ENCODE peak calls at places on chromosome 18, in eight cellular contexts. W is HCT116, U is esophagus muscularis mucosa, M is prostate gland, C is GM12892, L is stomach, N is HepG2, T is K562. I is an unnamed sample.
A peak's percentile ranks its signal among the peaks of the same experiment; 100 is the strongest.

GRCh38 chr18:49014605-49015267 is 64.0 kb upstream of the SMAD7 start:
- DNase-seq in W (no peak), U (no peak), M (no peak), C (no peak), L (no peak), N (no peak), T (no peak), I (no peak)

GRCh38 chr18:80169607-80170006 is 60.5 kb downstream of the ADNP2 start:
- DNase-seq in W (no peak), U (no peak), M (no peak), C (no peak), L (no peak), N (no peak), T (no peak), I (no peak)

GRCh38 chr18:42950732-42951131 is 164.8 kb downstream of the RIT2 start:
- DNase-seq in W (no peak), U (no peak), M (no peak), C (no peak), L (no peak), N (no peak), T (no peak), I (no peak)

GRCh38 chr18:59123588-59124369 is 15.9 kb upstream of the SEC11C start:
- DNase-seq in W (no peak), U (no peak), M (no peak), C (no peak), L (no peak), N (no peak), T (no peak), I (no peak)

GRCh38 chr18:8461544-8461943 is 147.7 kb upstream of the RAB12 start:
- DNase-seq in W (no peak), U (no peak), M (no peak), C (no peak), L (no peak), N (no peak), T (no peak), I (no peak)

GRCh38 chr18:58541789-58542425 is 87.0 kb downstream of the ALPK2 start:
- DNase-seq in W (peak; percentile 88), U (no peak), M (no peak), C (no peak), L (no peak), N (peak; percentile 41), T (no peak), I (no peak)

GRCh38 chr18:79245517-79246001 is 150.2 kb upstream of the NFATC1 start:
- DNase-seq in W (peak; percentile 83), U (no peak), M (no peak), C (no peak), L (no peak), N (no peak), T (no peak), I (no peak)

GRCh38 chr18:69752737-69753380 is 194.8 kb downstream of the CD226 start:
- DNase-seq in W (no peak), U (no peak), M (no peak), C (no peak), L (no peak), N (peak; percentile 99), T (no peak), I (no peak)

GRCh38 chr18:36589857-36590543 is 238.8 kb downstream of the TPGS2 start:
- DNase-seq in W (no peak), U (peak; percentile 75), M (no peak), C (no peak), L (no peak), N (no peak), T (no peak), I (no peak)

GRCh38 chr18:79454034-79454735 is 58.5 kb downstream of the NFATC1 start:
- DNase-seq in W (no peak), U (no peak), M (peak; percentile 34), C (no peak), L (no peak), N (no peak), T (no peak), I (no peak)

GRCh38 chr18:79601234-79601633 is 78.4 kb upstream of the CTDP1 start:
- DNase-seq in W (no peak), U (no peak), M (no peak), C (no peak), L (no peak), N (no peak), T (peak; percentile 73), I (no peak)

GRCh38 chr18:65754121-65754520 is 3.3 kb downstream of the CDH7 start:
- DNase-seq in W (no peak), U (no peak), M (no peak), C (no peak), L (no peak), N (no peak), T (no peak), I (no peak)

GRCh38 chr18:22398464-22398863 is 19.3 kb downstream of the CTAGE1 start:
- DNase-seq in W (no peak), U (no peak), M (no peak), C (no peak), L (no peak), N (no peak), T (no peak), I (no peak)

GRCh38 chr18:46340716-46341115 is 236.5 kb downstream of the HAUS1 start:
- DNase-seq in W (no peak), U (no peak), M (no peak), C (no peak), L (no peak), N (no peak), T (no peak), I (no peak)

GRCh38 chr18:66136039-66136438 is 385.2 kb downstream of the CDH7 start:
- DNase-seq in W (no peak), U (no peak), M (no peak), C (no peak), L (no peak), N (no peak), T (no peak), I (no peak)

GRCh38 chr18:62377408-62377807 is 52.3 kb downstream of the TNFRSF11A start:
- DNase-seq in W (no peak), U (no peak), M (no peak), C (no peak), L (no peak), N (no peak), T (no peak), I (no peak)

GRCh38 chr18:75869197-75869596 is 441.7 kb upstream of the SMIM21 start:
- DNase-seq in W (no peak), U (no peak), M (no peak), C (no peak), L (no peak), N (no peak), T (no peak), I (no peak)
- TF ChIP-seq POLR2AphosphoS5 in W (no peak), U (peak; percentile 49), M (no peak), C (no peak), L (no peak), N (no peak), T (no peak), I (no peak)

GRCh38 chr18:35291166-35291565 is 1.1 kb upstream of the ZSCAN30 start:
- DNase-seq in W (no peak), U (no peak), M (no peak), C (no peak), L (no peak), N (no peak), T (no peak), I (no peak)

GRCh38 chr18:35296079-35296478 is 6.0 kb upstream of the ZSCAN30 start:
- DNase-seq in W (no peak), U (no peak), M (no peak), C (no peak), L (no peak), N (no peak), T (no peak), I (no peak)

GRCh38 chr18:35284846-35285245 is 5.2 kb downstream of the ZSCAN30 start:
- DNase-seq in W (no peak), U (no peak), M (no peak), C (no peak), L (no peak), N (no peak), T (no peak), I (no peak)

GRCh38 chr18:35289293-35290069 is 548 bp downstream of the ZSCAN30 start:
- DNase-seq in W (no peak), U (no peak), M (peak; percentile 33), C (no peak), L (peak; percentile 32), N (peak; percentile 4), T (peak; percentile 44), I (no peak)

DNA sequence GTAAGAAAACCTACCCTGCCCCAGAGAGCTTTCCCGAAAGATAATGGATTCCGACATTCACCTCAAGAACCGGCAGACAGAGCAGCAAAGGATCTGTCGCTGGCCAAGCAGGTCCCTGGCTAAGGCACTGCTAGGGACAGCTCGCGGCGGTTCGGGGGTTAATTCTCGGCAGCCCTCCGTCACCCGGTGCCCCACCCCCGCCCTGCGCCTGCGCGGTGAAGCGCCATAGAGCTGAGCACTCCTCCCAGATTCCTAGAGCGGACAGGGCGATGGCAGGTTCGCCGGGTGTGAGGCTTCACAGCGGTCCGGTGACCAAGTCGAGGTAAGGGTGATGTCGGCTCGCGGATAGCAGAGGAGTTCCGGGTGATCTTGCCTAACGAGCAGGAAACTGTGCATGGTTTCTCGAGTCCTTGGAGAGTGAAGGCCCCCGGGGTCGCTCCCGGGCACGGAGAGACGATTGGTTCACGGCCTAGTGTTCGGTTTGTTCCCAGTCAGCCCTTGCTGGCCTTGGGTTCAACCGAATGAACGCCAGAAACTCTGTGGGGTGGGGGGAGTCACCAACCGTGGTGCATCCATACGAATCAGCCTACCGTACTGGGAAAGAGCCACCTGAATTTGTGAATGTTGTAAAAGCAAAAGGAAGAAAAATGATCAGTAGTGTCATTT is at the start of gene ZSCAN30:
- DNase-seq in W (peak; percentile 91), U (peak; percentile 98), M (peak; percentile 91), C (peak; percentile 77), L (peak; percentile 96), N (peak; percentile 90), T (peak; percentile 96), I (peak; percentile 71)
- TF ChIP-seq POLR2A in W (no peak), U (no peak), M (peak; percentile 65), C (peak; percentile 94), L (no peak), N (peak; percentile 94), T (peak; percentile 95), I (peak; percentile 97)

DNA sequence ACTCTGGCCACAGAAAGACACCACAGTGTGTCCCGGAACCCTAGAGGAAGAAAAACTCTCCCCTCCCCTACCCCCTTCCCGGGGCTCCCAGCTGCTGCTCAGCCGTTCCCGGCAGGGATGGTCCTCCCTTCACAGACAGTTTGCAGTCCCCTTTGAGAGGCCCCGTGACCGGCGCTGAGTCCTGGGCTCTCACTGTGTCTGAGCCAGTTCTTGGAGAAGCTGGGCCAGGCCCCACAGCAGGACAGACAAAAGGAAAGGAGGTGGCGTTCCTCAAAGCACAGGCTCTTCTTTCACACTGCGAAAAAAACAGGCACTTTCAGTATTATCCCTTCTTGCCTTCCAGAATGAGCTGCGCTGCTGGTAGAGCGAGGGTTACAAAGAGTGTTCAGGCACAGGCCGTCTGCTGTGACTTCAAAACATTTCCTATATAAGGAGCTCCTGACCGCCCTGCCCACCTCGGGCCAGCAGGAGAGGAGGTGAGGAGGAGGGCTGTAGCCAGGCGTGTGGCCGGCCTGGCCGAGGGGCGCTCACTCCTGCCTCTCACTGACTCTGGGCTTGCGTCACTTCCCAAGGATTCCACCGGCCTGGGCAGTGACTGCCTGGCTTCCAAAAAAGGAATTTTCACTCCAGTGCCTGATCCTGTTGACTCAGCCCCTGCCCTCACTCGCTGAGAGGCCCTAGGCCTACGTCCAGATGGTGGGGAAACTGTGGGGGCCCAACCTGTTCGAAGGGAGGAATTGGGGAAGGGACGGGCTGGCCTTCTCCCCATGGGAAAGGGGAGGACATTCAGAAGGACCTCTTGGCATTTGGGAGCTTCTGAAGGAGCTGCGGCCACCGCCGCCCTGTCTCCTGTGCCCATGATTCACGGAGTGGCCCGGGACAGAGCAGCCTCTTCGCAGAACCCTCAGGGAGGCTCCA is 24.9 kb downstream of the CIDEA start:
- DNase-seq in W (no peak), U (peak; percentile 94), M (peak; percentile 31), C (no peak), L (peak; percentile 40), N (peak; percentile 74), T (no peak), I (no peak)
- TF ChIP-seq POLR2AphosphoS5 in W (no peak), U (peak; percentile 99), M (peak; percentile 80), C (no peak), L (peak; percentile 89), N (no peak), T (no peak), I (no peak)

GRCh38 chr18:9989481-9989880 is 75.7 kb downstream of the VAPA start:
- DNase-seq in W (no peak), U (peak; percentile 90), M (no peak), C (no peak), L (no peak), N (no peak), T (no peak), I (no peak)
- TF ChIP-seq POLR2A in W (no peak), U (no peak), M (no peak), C (no peak), L (no peak), N (no peak), T (no peak), I (no peak)